ENCODE peak calls at places on chromosomes 6 and 20, in ten cellular contexts. M is AG10803, L is heart right ventricle, G is cardiac fibroblast, I is astrocyte of the spinal cord, P is BJ, W is fibroblast of lung, O is HCT116, K is left ventricle myocardium inferior, T is pancreas. X is an unnamed sample.

GRCh38 chr6:40997256-40997957 is 41.6 kb downstream of the UNC5CL start:
- DNase-seq in P (peak; percentile 41), O (peak; percentile 82), L (no peak), G (peak; percentile 74), I (peak; percentile 88), M (peak; percentile 55), W (peak; percentile 83), T (peak; percentile 56), K (no peak), X (peak; percentile 43)

GRCh38 chr6:26156850-26157149 is 69.6 kb downstream of the HFE start:
- DNase-seq in G (no peak), P (no peak), W (no peak), O (no peak), L (no peak), I (no peak), M (no peak), K (no peak), T (no peak), X (no peak)

GRCh38 chr6:210104-210456 is 82.2 kb upstream of the DUSP22 start:
- DNase-seq in L (no peak), M (no peak), I (no peak), P (no peak), K (no peak), G (no peak), W (no peak), O (no peak), T (no peak), X (no peak)

GRCh38 chr6:63573140-63573898 is 1.0 kb downstream of the LOC128125822 start:
- DNase-seq in G (peak; percentile 81), O (peak; percentile 74), T (peak; percentile 94), L (peak; percentile 72), M (peak; percentile 70), W (peak; percentile 70), I (peak; percentile 76), P (peak; percentile 16), K (peak; percentile 76), X (peak; percentile 36)

GRCh38 chr20:63642518-63643247 is 10.5 kb downstream of the STMN3 start:
- DNase-seq in T (peak; percentile 62), W (no peak), I (no peak), L (no peak), P (no peak), G (no peak), K (no peak), O (no peak), M (no peak), X (no peak)

GRCh38 chr6:44289726-44290125 is 19.5 kb downstream of the TMEM151B start:
- DNase-seq in W (no peak), K (no peak), I (no peak), L (no peak), P (no peak), O (no peak), G (no peak), M (no peak), T (peak; percentile 64), X (no peak)

GRCh38 chr6:39077882-39078594 is 29.5 kb downstream of the GLP1R start:
- DNase-seq in P (no peak), M (no peak), I (no peak), G (no peak), O (no peak), W (no peak), K (no peak), T (no peak), L (no peak), X (no peak)

GRCh38 chr6:82251942-82252341 is 4.4 kb upstream of the IBTK start:
- DNase-seq in L (no peak), W (peak; percentile 27), G (peak; percentile 66), K (no peak), I (peak; percentile 65), P (no peak), T (no peak), O (peak; percentile 37), M (peak; percentile 51), X (no peak)

GRCh38 chr6:16292942-16293341 is 54.6 kb downstream of the GMPR start:
- DNase-seq in M (no peak), W (no peak), K (no peak), O (no peak), I (no peak), L (no peak), G (no peak), P (no peak), T (no peak), X (no peak)

GRCh38 chr6:148771212-148771601 is 24.4 kb downstream of the UST start:
- DNase-seq in G (no peak), P (no peak), O (no peak), M (no peak), T (peak; percentile 38), I (no peak), L (no peak), W (no peak), K (peak; percentile 38), X (no peak)

GRCh38 chr20:5569021-5569420 is 181.2 kb upstream of the SHLD1 start:
- DNase-seq in I (peak; percentile 61), L (no peak), M (peak; percentile 23), G (peak; percentile 73), T (no peak), P (no peak), W (peak; percentile 18), O (peak; percentile 28), K (no peak), X (peak; percentile 19)

GRCh38 chr6:70369332-70369950 is 43.9 kb upstream of the FAM135A start:
- DNase-seq in I (peak; percentile 70), K (peak; percentile 45), P (peak; percentile 8), W (peak; percentile 50), L (peak; percentile 57), M (peak; percentile 61), O (peak; percentile 54), T (peak; percentile 64), G (peak; percentile 73), X (peak; percentile 5)

GRCh38 chr6:129342243-129342642 is 367.7 kb downstream of the ARHGAP18 start:
- DNase-seq in G (peak; percentile 76), W (no peak), L (no peak), P (no peak), T (no peak), M (peak; percentile 94), K (no peak), O (no peak), I (no peak), X (no peak)

GRCh38 chr6:79184086-79184485 is 50.4 kb downstream of the HMGN3 start:
- DNase-seq in T (no peak), K (no peak), G (no peak), P (no peak), M (no peak), O (no peak), W (no peak), I (no peak), L (no peak), X (no peak)

GRCh38 chr20:62537649-62538292 is 62.0 kb upstream of the GATA5 start:
- DNase-seq in I (no peak), O (no peak), G (no peak), M (no peak), K (no peak), L (no peak), T (no peak), P (no peak), W (no peak), X (no peak)
- TF ChIP-seq CTCF in I (no peak), O (no peak), G (no peak), M (no peak), K (no peak), L (no peak), T (no peak), P (no peak), W (no peak), X (no peak)

DNA sequence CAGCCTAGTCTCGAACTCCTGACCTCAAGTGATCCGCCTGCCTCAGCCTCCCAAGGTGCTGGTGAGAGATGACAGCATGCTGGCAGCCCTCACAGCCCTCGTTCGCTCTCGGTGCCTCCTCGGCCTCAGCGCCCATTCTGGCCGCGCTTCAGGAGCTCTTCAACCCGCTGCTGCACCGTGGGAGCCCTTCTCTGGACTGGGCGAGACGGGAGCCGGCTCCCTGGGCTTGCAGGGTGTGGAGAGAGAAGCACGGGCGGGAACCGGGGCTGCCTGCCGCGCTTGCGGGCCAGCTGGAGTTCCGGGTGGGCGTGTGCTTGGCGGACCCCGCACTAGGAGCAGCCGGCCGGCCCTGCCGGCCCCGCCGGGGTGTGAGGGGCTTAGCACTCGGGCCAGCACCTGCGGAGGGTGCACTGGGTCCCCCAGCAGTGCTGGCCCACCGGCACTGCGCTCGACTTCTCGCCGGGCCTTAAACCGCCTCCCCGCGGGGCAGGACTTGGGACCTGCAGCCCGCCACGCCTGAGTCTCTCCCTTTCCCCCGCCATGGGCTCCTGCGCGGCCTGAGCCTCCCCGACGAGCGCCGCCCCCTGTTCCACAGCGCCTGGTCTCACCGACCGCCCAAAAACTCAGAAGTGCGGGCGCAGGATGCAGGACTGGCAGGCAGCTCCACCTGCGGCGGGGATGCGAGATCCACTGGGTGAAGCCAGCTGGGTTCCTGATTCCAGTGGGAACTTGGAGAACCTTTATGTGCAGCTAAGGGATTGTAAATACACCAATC is 31.5 kb upstream of the RANBP9 start:
- DNase-seq in O (no peak), L (no peak), P (no peak), T (peak; percentile 17), K (no peak), M (no peak), G (no peak), W (no peak), I (no peak), X (no peak)
- H3K4me3 ChIP-seq in O (no peak overlapping the region), L (no peak overlapping the region), P (no peak overlapping the region), T (no peak overlapping the region), K (no peak overlapping the region), M (no peak overlapping the region), G (no peak overlapping the region), W (no peak overlapping the region), I (no peak overlapping the region), X (no peak overlapping the region)

GRCh38 chr20:48329676-48330644 is 497.8 kb downstream of the PREX1 start:
- DNase-seq in G (peak; percentile 26), O (no peak), T (no peak), L (no peak), K (no peak), W (peak; percentile 71), I (peak; percentile 61), P (no peak), M (no peak), X (no peak)
- TF ChIP-seq CTCF in G (peak; percentile 11), O (no peak), T (no peak), L (peak; percentile 36), K (peak; percentile 41), W (no peak), I (peak; percentile 52), P (peak; percentile 20), M (no peak), X (peak; percentile 44)

GRCh38 chr20:22526512-22527012 is 57.8 kb downstream of the FOXA2 start:
- DNase-seq in W (no peak), T (no peak), M (no peak), K (no peak), G (no peak), P (no peak), O (no peak), L (no peak), I (no peak), X (no peak)
- H3K4me3 ChIP-seq in W (no peak overlapping the region), T (no peak overlapping the region), M (no peak overlapping the region), K (no peak overlapping the region), G (no peak overlapping the region), P (no peak overlapping the region), O (no peak overlapping the region), L (no peak overlapping the region), I (no peak overlapping the region), X (no peak overlapping the region)

X was measured in retinal pigment epithelial cell.